ENCODE peak calls at places on chromosomes 3 and 15, in eight cellular contexts. M, D, Q, T, X, R, E and B are unnamed samples.

GRCh38 chr15:85044251-85044853 is 62.7 kb downstream of the PDE8A start:
- DNase-seq in M (peak; percentile 35), D (no peak), Q (peak; percentile 62), T (no peak), X (no peak), R (peak; percentile 23), E (peak; percentile 78), B (no peak)

GRCh38 chr3:19060404-19060803 is 87.9 kb upstream of the KCNH8 start:
- DNase-seq in M (no peak), D (no peak), Q (peak; percentile 12), T (no peak), X (no peak), R (no peak), E (no peak), B (no peak)

GRCh38 chr3:119630562-119631329 is 29.6 kb downstream of the POPDC2 start:
- DNase-seq in M (no peak), D (no peak), Q (no peak), T (no peak), X (no peak), R (no peak), E (no peak), B (no peak)

GRCh38 chr3:50674349-50675178 is at the start of gene DOCK3:
- DNase-seq in M (peak; percentile 70), D (peak; percentile 13), Q (no peak), T (peak; percentile 74), X (peak; percentile 67), R (no peak), E (peak; percentile 23), B (no peak)

GRCh38 chr3:177330771-177331170 is 133.5 kb upstream of the TBL1XR1 start:
- DNase-seq in M (no peak), D (no peak), Q (no peak), T (no peak), X (no peak), R (no peak), E (no peak), B (no peak)

GRCh38 chr3:66673305-66673704 is 172.5 kb upstream of the LRIG1 start:
- DNase-seq in M (no peak), D (no peak), Q (no peak), T (no peak), X (no peak), R (no peak), E (peak; percentile 25), B (no peak)

GRCh38 chr3:179272385-179272784 is 21.5 kb upstream of the KCNMB3 start:
- DNase-seq in M (no peak), D (no peak), Q (no peak), T (no peak), X (no peak), R (no peak), E (no peak), B (no peak)

GRCh38 chr3:119524931-119525662 is 26.8 kb downstream of the TIMMDC1 start:
- DNase-seq in M (no peak), D (no peak), Q (no peak), T (no peak), X (no peak), R (no peak), E (no peak), B (no peak)

GRCh38 chr3:101533603-101533968 is 20.6 kb upstream of the SENP7 start:
- DNase-seq in M (no peak), D (no peak), Q (no peak), T (no peak), X (no peak), R (no peak), E (no peak), B (no peak)

GRCh38 chr3:135911106-135911505 is 54.4 kb upstream of the PPP2R3A start:
- DNase-seq in M (no peak), D (no peak), Q (no peak), T (no peak), X (no peak), R (no peak), E (no peak), B (no peak)

GRCh38 chr3:36893137-36893557 is 51.7 kb downstream of the TRANK1 start:
- DNase-seq in M (no peak), D (no peak), Q (no peak), T (no peak), X (no peak), R (peak; percentile 38), E (peak; percentile 71), B (no peak)

GRCh38 chr3:9184464-9184835 is 65.0 kb downstream of the SRGAP3 start:
- DNase-seq in M (no peak), D (no peak), Q (no peak), T (no peak), X (no peak), R (no peak), E (no peak), B (no peak)

GRCh38 chr3:21449738-21450137 is 301.3 kb downstream of the ZNF385D start:
- DNase-seq in M (no peak), D (no peak), Q (no peak), T (no peak), X (no peak), R (no peak), E (peak; percentile 13), B (no peak)

GRCh38 chr15:90529369-90530249 is at the start of gene CRTC3:
- DNase-seq in M (peak; percentile 69), D (peak; percentile 7), Q (peak; percentile 64), T (peak; percentile 78), X (peak; percentile 71), R (no peak), E (peak; percentile 34), B (peak; percentile 69)

GRCh38 chr3:192063570-192063969 is 602.6 kb downstream of the PYDC2 start:
- DNase-seq in M (no peak), D (no peak), Q (no peak), T (no peak), X (no peak), R (no peak), E (peak; percentile 58), B (no peak)